ENCODE peak calls at places on chromosome X, in eight cellular contexts. A, M, O, Z, T, G, H and K are unnamed samples.

GRCh38 chrX:133094098-133094731 is 2.7 kb downstream of the USP26 start:
- DNase-seq in A (no peak), M (no peak), O (no peak), Z (no peak), T (no peak), G (no peak), H (no peak), K (no peak)

GRCh38 chrX:15877380-15877779 is 22.8 kb upstream of the AP1S2 start:
- DNase-seq in A (no peak), M (peak), O (no peak), Z (peak), T (no peak), G (peak), H (peak), K (peak)

GRCh38 chrX:115266300-115266699 is 23.2 kb upstream of the LUZP4 start:
- DNase-seq in A (no peak), M (no peak), O (no peak), Z (no peak), T (peak), G (peak), H (no peak), K (no peak)

GRCh38 chrX:31227250-31227649 is 155.4 kb upstream of the FTHL17 start:
- DNase-seq in A (no peak), M (peak), O (no peak), Z (peak), T (no peak), G (peak), H (no peak), K (peak)

GRCh38 chrX:70044541-70045245 is 5.0 kb downstream of the AWAT2 start:
- DNase-seq in A (no peak), M (no peak), O (no peak), Z (no peak), T (no peak), G (no peak), H (no peak), K (peak)

GRCh38 chrX:83501540-83501939 is 6.5 kb upstream of the POU3F4 start:
- DNase-seq in A (no peak), M (no peak), O (no peak), Z (no peak), T (no peak), G (no peak), H (no peak), K (no peak)

GRCh38 chrX:123976671-123977316 is 15.3 kb downstream of the STAG2 start:
- DNase-seq in A (no peak), M (no peak), O (peak), Z (peak), T (peak), G (peak), H (no peak), K (peak)

GRCh38 chrX:118521435-118521834 is 25.8 kb downstream of the DOCK11 start:
- DNase-seq in A (no peak), M (peak), O (no peak), Z (peak), T (no peak), G (peak), H (no peak), K (peak)

GRCh38 chrX:7120578-7121219 is 26.8 kb upstream of the STS start:
- DNase-seq in A (no peak), M (peak), O (peak), Z (no peak), T (no peak), G (peak), H (peak), K (peak)

GRCh38 chrX:119693032-119693995 is at the start of gene SEPTIN6:
- DNase-seq in A (peak), M (peak), O (peak), Z (peak), T (peak), G (peak), H (peak), K (peak)

GRCh38 chrX:153934473-153935325 is at the start of gene NAA10:
- DNase-seq in A (peak), M (peak), O (no peak), Z (peak), T (peak), G (peak), H (peak), K (peak)

GRCh38 chrX:10098235-10098819 is 58.4 kb upstream of the CLCN4 start:
- DNase-seq in A (no peak), M (no peak), O (no peak), Z (peak), T (no peak), G (no peak), H (no peak), K (no peak)

GRCh38 chrX:10101269-10101668 is 55.5 kb upstream of the CLCN4 start:
- DNase-seq in A (no peak), M (no peak), O (no peak), Z (no peak), T (no peak), G (no peak), H (no peak), K (no peak)

GRCh38 chrX:10102046-10102704 is 54.6 kb upstream of the CLCN4 start:
- DNase-seq in A (no peak), M (no peak), O (no peak), Z (no peak), T (no peak), G (no peak), H (no peak), K (no peak)

GRCh38 chrX:10095698-10096432 is 60.9 kb upstream of the CLCN4 start:
- DNase-seq in A (no peak), M (no peak), O (no peak), Z (no peak), T (no peak), G (no peak), H (no peak), K (no peak)

GRCh38 chrX:10099411-10099810 is 57.4 kb upstream of the CLCN4 start:
- DNase-seq in A (no peak), M (no peak), O (no peak), Z (no peak), T (no peak), G (no peak), H (no peak), K (no peak)
- H3K4me3 ChIP-seq in A (no peak), M (no peak), O (no peak), Z (no peak), T (no peak), G (no peak), H (no peak), K (no peak)

GRCh38 chrX:94524867-94525266 is 850.9 kb downstream of the FAM133A start:
- DNase-seq in A (no peak), M (no peak), O (no peak), Z (no peak), T (peak), G (no peak), H (no peak), K (no peak)
- TF ChIP-seq CTCF in A (no peak), M (no peak), O (peak), Z (no peak), T (peak), G (no peak), H (no peak), K (no peak)

GRCh38 chrX:129953334-129953648 is 29.1 kb upstream of the BCORL1 start:
- DNase-seq in A (no peak), M (no peak), O (no peak), Z (no peak), T (no peak), G (no peak), H (no peak), K (no peak)
- H3K4me3 ChIP-seq in A (peak), M (no peak), O (no peak), Z (no peak), T (no peak), G (no peak), H (no peak), K (no peak)

GRCh38 chrX:9646471-9647038 is 119.1 kb downstream of the GPR143 start:
- DNase-seq in A (no peak), M (peak), O (no peak), Z (no peak), T (no peak), G (peak), H (no peak), K (peak)

GRCh38 chrX:9651737-9652136 is 113.9 kb downstream of the GPR143 start:
- DNase-seq in A (no peak), M (no peak), O (no peak), Z (no peak), T (no peak), G (peak), H (no peak), K (no peak)

GRCh38 chrX:9647475-9647874 is 118.2 kb downstream of the GPR143 start:
- DNase-seq in A (no peak), M (no peak), O (no peak), Z (no peak), T (no peak), G (no peak), H (no peak), K (no peak)

GRCh38 chrX:9654928-9655327 is 110.7 kb downstream of the GPR143 start:
- DNase-seq in A (no peak), M (no peak), O (no peak), Z (no peak), T (no peak), G (no peak), H (no peak), K (no peak)

GRCh38 chrX:9650091-9650490 is 115.6 kb downstream of the GPR143 start:
- DNase-seq in A (peak), M (no peak), O (no peak), Z (peak), T (no peak), G (no peak), H (no peak), K (peak)
- TF ChIP-seq CTCF in A (no peak), M (no peak), O (no peak), Z (no peak), T (no peak), G (no peak), H (no peak), K (no peak)

DNA sequence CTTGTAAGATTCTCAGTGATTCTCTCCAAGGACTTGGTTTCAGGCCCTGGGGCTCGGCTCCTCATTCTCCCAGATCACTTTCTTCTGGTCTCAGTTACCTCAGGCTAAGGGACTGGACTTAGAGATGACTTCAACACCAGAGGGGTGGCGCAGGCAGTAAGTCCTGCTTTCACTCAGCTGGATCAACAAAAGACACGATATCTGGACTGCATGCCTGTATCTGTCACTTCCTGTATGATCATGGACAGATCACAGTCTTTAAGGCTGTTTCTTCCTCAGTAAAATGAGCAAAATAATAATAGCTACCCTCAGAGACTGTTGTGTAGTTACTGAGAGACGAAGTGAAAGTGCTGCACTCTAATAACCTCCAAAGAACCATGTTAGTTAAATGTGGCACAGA is 19.5 kb upstream of the CXCR3 start:
- DNase-seq in A (no peak), M (peak), O (no peak), Z (peak), T (no peak), G (peak), H (no peak), K (peak)
- H3K4me3 ChIP-seq in A (no peak), M (no peak), O (no peak), Z (peak), T (no peak), G (no peak), H (no peak), K (peak)